ENCODE peak calls at places on chromosome 18, in seven cellular contexts. One of them, this sample, is unnamed.

GRCh38 chr18:2984703-2985261 is 28.2 kb downstream of the LPIN2 start:
- DNase-seq in fibroblast of pulmonary artery: no peak
- DNase-seq in glutamatergic neuron: no peak
- DNase-seq in neural crest cell: no peak
- DNase-seq in AG04450: no peak
- DNase-seq in thoracic aorta: no peak
- DNase-seq in right lobe of liver: peak
- DNase-seq in this sample: no peak

GRCh38 chr18:45777393-45777792 is 48.1 kb upstream of the SIGLEC15 start:
- DNase-seq in neural crest cell: no peak
- DNase-seq in AG04450: peak
- DNase-seq in thoracic aorta: no peak
- DNase-seq in glutamatergic neuron: no peak
- DNase-seq in right lobe of liver: no peak
- DNase-seq in fibroblast of pulmonary artery: peak
- DNase-seq in this sample: no peak

GRCh38 chr18:33652645-33653044 is 74.6 kb downstream of the ASXL3 start:
- DNase-seq in thoracic aorta: no peak
- DNase-seq in fibroblast of pulmonary artery: no peak
- DNase-seq in glutamatergic neuron: no peak
- DNase-seq in right lobe of liver: no peak
- DNase-seq in neural crest cell: no peak
- DNase-seq in AG04450: no peak
- DNase-seq in this sample: no peak

GRCh38 chr18:24016643-24017042 is 2.1 kb downstream of the TTC39C start:
- DNase-seq in glutamatergic neuron: no peak
- DNase-seq in fibroblast of pulmonary artery: no peak
- DNase-seq in AG04450: no peak
- DNase-seq in thoracic aorta: no peak
- DNase-seq in right lobe of liver: no peak
- DNase-seq in neural crest cell: no peak
- DNase-seq in this sample: no peak

GRCh38 chr18:32879497-32879896 is 106.7 kb upstream of the KLHL14 start:
- DNase-seq in AG04450: no peak
- DNase-seq in thoracic aorta: no peak
- DNase-seq in neural crest cell: no peak
- DNase-seq in glutamatergic neuron: no peak
- DNase-seq in fibroblast of pulmonary artery: no peak
- DNase-seq in right lobe of liver: no peak
- DNase-seq in this sample: no peak

GRCh38 chr18:55688066-55688465 is 100.1 kb upstream of the TCF4 start:
- DNase-seq in fibroblast of pulmonary artery: no peak
- DNase-seq in glutamatergic neuron: no peak
- DNase-seq in right lobe of liver: no peak
- DNase-seq in neural crest cell: no peak
- DNase-seq in thoracic aorta: no peak
- DNase-seq in AG04450: no peak
- DNase-seq in this sample: no peak

GRCh38 chr18:40935423-40935822 is 1019.6 kb upstream of the PIK3C3 start:
- DNase-seq in thoracic aorta: no peak
- DNase-seq in fibroblast of pulmonary artery: peak
- DNase-seq in glutamatergic neuron: no peak
- DNase-seq in AG04450: no peak
- DNase-seq in neural crest cell: no peak
- DNase-seq in right lobe of liver: no peak
- DNase-seq in this sample: no peak

GRCh38 chr18:50696436-50696835 is 123.4 kb downstream of the MRO start:
- DNase-seq in fibroblast of pulmonary artery: no peak
- DNase-seq in glutamatergic neuron: no peak
- DNase-seq in thoracic aorta: no peak
- DNase-seq in neural crest cell: no peak
- DNase-seq in right lobe of liver: no peak
- DNase-seq in AG04450: no peak
- DNase-seq in this sample: no peak

GRCh38 chr18:63342206-63342605 is 22.6 kb upstream of the BCL2 start:
- DNase-seq in glutamatergic neuron: peak
- DNase-seq in AG04450: no peak
- DNase-seq in fibroblast of pulmonary artery: peak
- DNase-seq in thoracic aorta: no peak
- DNase-seq in neural crest cell: peak
- DNase-seq in right lobe of liver: no peak
- DNase-seq in this sample: no peak

GRCh38 chr18:64097497-64097896 is 51.4 kb downstream of the LINC00305 start:
- DNase-seq in thoracic aorta: no peak
- DNase-seq in neural crest cell: no peak
- DNase-seq in fibroblast of pulmonary artery: peak
- DNase-seq in AG04450: no peak
- DNase-seq in right lobe of liver: no peak
- DNase-seq in glutamatergic neuron: no peak
- DNase-seq in this sample: no peak

GRCh38 chr18:32195881-32196815 is 6.3 kb downstream of the MEP1B start:
- DNase-seq in AG04450: no peak
- DNase-seq in fibroblast of pulmonary artery: no peak
- DNase-seq in thoracic aorta: no peak
- DNase-seq in right lobe of liver: no peak
- DNase-seq in neural crest cell: no peak
- DNase-seq in glutamatergic neuron: no peak
- DNase-seq in this sample: no peak

GRCh38 chr18:56727399-56727798 is 76.2 kb downstream of the WDR7 start:
- DNase-seq in fibroblast of pulmonary artery: no peak
- DNase-seq in thoracic aorta: no peak
- DNase-seq in neural crest cell: no peak
- DNase-seq in glutamatergic neuron: no peak
- DNase-seq in right lobe of liver: no peak
- DNase-seq in AG04450: no peak
- DNase-seq in this sample: no peak

GRCh38 chr18:23626451-23627279 is 36.0 kb downstream of the ANKRD29 start:
- DNase-seq in thoracic aorta: no peak
- DNase-seq in AG04450: no peak
- DNase-seq in neural crest cell: no peak
- DNase-seq in right lobe of liver: no peak
- DNase-seq in fibroblast of pulmonary artery: peak
- DNase-seq in glutamatergic neuron: no peak
- DNase-seq in this sample: no peak

GRCh38 chr18:75210274-75211001 is at the start of gene TSHZ1:
- DNase-seq in fibroblast of pulmonary artery: peak
- DNase-seq in thoracic aorta: no peak
- DNase-seq in neural crest cell: no peak
- DNase-seq in AG04450: peak
- DNase-seq in right lobe of liver: peak
- DNase-seq in glutamatergic neuron: no peak
- DNase-seq in this sample: no peak

GRCh38 chr18:44849361-44849760 is 168.7 kb downstream of the SETBP1 start:
- DNase-seq in neural crest cell: no peak
- DNase-seq in AG04450: no peak
- DNase-seq in fibroblast of pulmonary artery: no peak
- DNase-seq in glutamatergic neuron: no peak
- DNase-seq in thoracic aorta: no peak
- DNase-seq in right lobe of liver: no peak
- DNase-seq in this sample: no peak

GRCh38 chr18:30862900-30863299 is 179.6 kb downstream of the DSC3 start:
- DNase-seq in thoracic aorta: no peak
- DNase-seq in AG04450: no peak
- DNase-seq in right lobe of liver: no peak
- DNase-seq in fibroblast of pulmonary artery: no peak
- DNase-seq in neural crest cell: no peak
- DNase-seq in glutamatergic neuron: no peak
- DNase-seq in this sample: no peak

GRCh38 chr18:75173125-75173432 is 35.9 kb downstream of the PTGR3 start:
- DNase-seq in right lobe of liver: no peak
- DNase-seq in fibroblast of pulmonary artery: peak
- DNase-seq in thoracic aorta: no peak
- DNase-seq in AG04450: no peak
- DNase-seq in neural crest cell: no peak
- DNase-seq in glutamatergic neuron: no peak
- DNase-seq in this sample: no peak

GRCh38 chr18:8584798-8585197 is 24.4 kb upstream of the RAB12 start:
- DNase-seq in fibroblast of pulmonary artery: no peak
- DNase-seq in neural crest cell: no peak
- DNase-seq in thoracic aorta: no peak
- DNase-seq in AG04450: no peak
- DNase-seq in right lobe of liver: no peak
- DNase-seq in glutamatergic neuron: no peak
- DNase-seq in this sample: no peak

GRCh38 chr18:55338955-55339662 is 248.9 kb downstream of the TCF4 start:
- DNase-seq in neural crest cell: no peak
- DNase-seq in thoracic aorta: no peak
- DNase-seq in fibroblast of pulmonary artery: no peak
- DNase-seq in glutamatergic neuron: no peak
- DNase-seq in AG04450: no peak
- DNase-seq in right lobe of liver: no peak
- DNase-seq in this sample: no peak

GRCh38 chr18:69365658-69366057 is 35.0 kb upstream of the DOK6 start:
- DNase-seq in AG04450: no peak
- DNase-seq in glutamatergic neuron: no peak
- DNase-seq in neural crest cell: no peak
- DNase-seq in thoracic aorta: no peak
- DNase-seq in right lobe of liver: no peak
- DNase-seq in fibroblast of pulmonary artery: no peak
- DNase-seq in this sample: no peak

GRCh38 chr18:55833543-55833942 is 245.6 kb upstream of the TCF4 start:
- DNase-seq in glutamatergic neuron: no peak
- DNase-seq in AG04450: peak
- DNase-seq in neural crest cell: no peak
- DNase-seq in fibroblast of pulmonary artery: peak
- DNase-seq in right lobe of liver: no peak
- DNase-seq in thoracic aorta: no peak
- DNase-seq in this sample: no peak

GRCh38 chr18:67932261-67932660 is 415.7 kb upstream of the DSEL start:
- DNase-seq in thoracic aorta: no peak
- DNase-seq in right lobe of liver: no peak
- DNase-seq in glutamatergic neuron: no peak
- DNase-seq in fibroblast of pulmonary artery: no peak
- DNase-seq in neural crest cell: no peak
- DNase-seq in AG04450: no peak
- DNase-seq in this sample: no peak

GRCh38 chr18:7196421-7196820 is 34.5 kb upstream of the LRRC30 start:
- DNase-seq in right lobe of liver: no peak
- DNase-seq in AG04450: no peak
- DNase-seq in thoracic aorta: no peak
- DNase-seq in fibroblast of pulmonary artery: no peak
- DNase-seq in neural crest cell: no peak
- DNase-seq in glutamatergic neuron: no peak
- DNase-seq in this sample: no peak
- TF ChIP-seq CTCF in right lobe of liver: no peak
- TF ChIP-seq CTCF in AG04450: no peak
- TF ChIP-seq CTCF in thoracic aorta: no peak
- TF ChIP-seq CTCF in fibroblast of pulmonary artery: no peak
- TF ChIP-seq CTCF in neural crest cell: no peak
- TF ChIP-seq CTCF in glutamatergic neuron: no peak
- TF ChIP-seq CTCF in this sample: no peak

GRCh38 chr18:34977787-34978532 is 63.3 kb upstream of the MAPRE2 start:
- DNase-seq in glutamatergic neuron: peak
- DNase-seq in fibroblast of pulmonary artery: no peak
- DNase-seq in thoracic aorta: peak
- DNase-seq in AG04450: no peak
- DNase-seq in right lobe of liver: peak
- DNase-seq in neural crest cell: peak
- DNase-seq in this sample: no peak
- TF ChIP-seq CTCF in glutamatergic neuron: no peak
- TF ChIP-seq CTCF in fibroblast of pulmonary artery: no peak
- TF ChIP-seq CTCF in thoracic aorta: no peak
- TF ChIP-seq CTCF in AG04450: no peak
- TF ChIP-seq CTCF in right lobe of liver: no peak
- TF ChIP-seq CTCF in neural crest cell: no peak
- TF ChIP-seq CTCF in this sample: no peak

DNA sequence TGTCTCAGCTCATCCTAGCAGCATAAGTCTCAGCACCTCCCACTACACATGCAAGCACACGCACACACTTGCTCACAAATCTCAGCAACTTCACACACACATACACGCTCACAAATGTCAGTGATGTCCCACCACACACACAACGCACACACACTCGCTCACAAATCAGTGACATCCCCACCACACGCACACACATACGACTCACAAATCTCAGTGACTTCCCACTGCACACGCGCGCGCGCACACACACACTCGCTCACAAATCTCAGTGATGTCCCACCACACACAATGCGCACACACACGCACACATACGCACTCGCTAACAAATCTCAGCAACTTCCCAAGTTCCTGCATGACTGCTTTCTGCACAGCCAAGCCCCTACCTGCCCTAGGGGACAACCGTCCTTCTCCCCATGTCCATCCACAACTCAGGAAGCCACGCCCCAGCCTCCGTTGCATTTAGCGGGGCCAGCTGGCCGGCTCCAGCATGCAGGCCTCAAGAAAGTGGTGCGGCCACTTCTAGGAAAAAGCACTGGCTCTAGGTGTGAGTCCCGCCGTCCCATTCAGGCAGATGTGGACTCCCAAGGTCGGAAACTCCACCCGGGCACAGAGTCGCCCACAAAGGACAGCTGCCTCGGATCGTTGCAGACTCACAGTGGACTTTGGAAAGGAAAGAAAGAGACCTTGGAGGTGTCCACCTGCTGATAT is 180.1 kb upstream of the SALL3 start:
- DNase-seq in fibroblast of pulmonary artery: no peak
- DNase-seq in glutamatergic neuron: no peak
- DNase-seq in AG04450: no peak
- DNase-seq in neural crest cell: no peak
- DNase-seq in thoracic aorta: no peak
- DNase-seq in right lobe of liver: no peak
- DNase-seq in this sample: no peak
- TF ChIP-seq CTCF in fibroblast of pulmonary artery: no peak
- TF ChIP-seq CTCF in glutamatergic neuron: no peak
- TF ChIP-seq CTCF in AG04450: no peak
- TF ChIP-seq CTCF in neural crest cell: no peak
- TF ChIP-seq CTCF in thoracic aorta: no peak
- TF ChIP-seq CTCF in right lobe of liver: no peak
- TF ChIP-seq CTCF in this sample: no peak

DNA sequence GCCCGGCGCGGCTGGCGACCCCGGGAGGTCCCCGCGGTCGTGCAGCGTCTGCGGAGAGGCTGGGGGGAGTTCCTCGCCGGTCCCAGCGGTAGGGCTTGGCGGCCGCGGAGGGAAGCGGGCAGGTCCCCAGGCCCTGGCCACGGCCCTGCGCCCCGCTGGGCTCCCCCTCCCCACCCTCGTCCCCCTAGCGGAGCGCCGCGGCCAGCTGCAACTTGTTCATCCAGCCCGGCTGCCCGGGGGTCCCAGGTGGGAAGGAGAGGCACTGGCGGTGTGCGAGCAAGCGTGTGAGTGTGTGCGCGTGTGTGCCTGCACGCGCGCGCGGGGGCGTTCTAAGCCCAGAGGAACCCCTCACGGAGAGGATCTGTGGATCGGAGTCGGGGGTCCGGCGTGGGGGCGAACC is 1.3 kb downstream of the PTPRM start:
- DNase-seq in fibroblast of pulmonary artery: no peak
- DNase-seq in right lobe of liver: peak
- DNase-seq in thoracic aorta: no peak
- DNase-seq in AG04450: no peak
- DNase-seq in glutamatergic neuron: peak
- DNase-seq in neural crest cell: peak
- DNase-seq in this sample: no peak
- TF ChIP-seq CTCF in fibroblast of pulmonary artery: no peak
- TF ChIP-seq CTCF in right lobe of liver: no peak
- TF ChIP-seq CTCF in thoracic aorta: peak
- TF ChIP-seq CTCF in AG04450: peak
- TF ChIP-seq CTCF in glutamatergic neuron: peak
- TF ChIP-seq CTCF in neural crest cell: peak
- TF ChIP-seq CTCF in this sample: no peak

This sample was measured in CD14-positive monocyte.